ENCODE peak calls at places on chromosomes 4 and X, in seven cellular contexts. One of them, this sample, is unnamed.

GRCh38 chr4:6840062-6840976 is 57.8 kb downstream of the KIAA0232 start:
- DNase-seq in CD4-positive, alpha-beta T cell: no peak
- DNase-seq in fibroblast of lung: peak; percentile 80
- DNase-seq in RWPE2: no peak
- DNase-seq in CD4-positive, CD25-positive, alpha-beta regulatory T cell: no peak
- DNase-seq in GM23338: no peak
- DNase-seq in lung: no peak
- DNase-seq in this sample: peak; percentile 28

GRCh38 chr4:57435300-57435699 is 325.1 kb upstream of the IGFBP7 start:
- DNase-seq in CD4-positive, alpha-beta T cell: no peak
- DNase-seq in fibroblast of lung: no peak
- DNase-seq in RWPE2: no peak
- DNase-seq in CD4-positive, CD25-positive, alpha-beta regulatory T cell: no peak
- DNase-seq in GM23338: no peak
- DNase-seq in lung: no peak
- DNase-seq in this sample: no peak

GRCh38 chr4:39476181-39476873 is 17.5 kb downstream of the LIAS start:
- DNase-seq in CD4-positive, alpha-beta T cell: no peak
- DNase-seq in fibroblast of lung: no peak
- DNase-seq in RWPE2: no peak
- DNase-seq in CD4-positive, CD25-positive, alpha-beta regulatory T cell: no peak
- DNase-seq in GM23338: no peak
- DNase-seq in lung: no peak
- DNase-seq in this sample: no peak

GRCh38 chr4:182449186-182449880 is 206.1 kb downstream of the TENM3 start:
- DNase-seq in CD4-positive, alpha-beta T cell: no peak
- DNase-seq in fibroblast of lung: peak; percentile 48
- DNase-seq in RWPE2: peak; percentile 57
- DNase-seq in CD4-positive, CD25-positive, alpha-beta regulatory T cell: no peak
- DNase-seq in GM23338: peak; percentile 92
- DNase-seq in lung: no peak
- DNase-seq in this sample: no peak

GRCh38 chrX:41781500-41781899 is 57.5 kb downstream of the GPR82 start:
- DNase-seq in CD4-positive, alpha-beta T cell: no peak
- DNase-seq in fibroblast of lung: peak; percentile 56
- DNase-seq in RWPE2: no peak
- DNase-seq in CD4-positive, CD25-positive, alpha-beta regulatory T cell: peak; percentile 74
- DNase-seq in GM23338: peak; percentile 62
- DNase-seq in lung: no peak
- DNase-seq in this sample: no peak

GRCh38 chr4:102439835-102440234 is 61.3 kb upstream of the NFKB1 start:
- DNase-seq in CD4-positive, alpha-beta T cell: no peak
- DNase-seq in fibroblast of lung: peak; percentile 63
- DNase-seq in RWPE2: no peak
- DNase-seq in CD4-positive, CD25-positive, alpha-beta regulatory T cell: no peak
- DNase-seq in GM23338: no peak
- DNase-seq in lung: no peak
- DNase-seq in this sample: no peak

GRCh38 chr4:1055721-1056590 is 44.5 kb downstream of the FGFRL1 start:
- DNase-seq in CD4-positive, alpha-beta T cell: peak; percentile 83
- DNase-seq in fibroblast of lung: peak; percentile 18
- DNase-seq in RWPE2: peak; percentile 42
- DNase-seq in CD4-positive, CD25-positive, alpha-beta regulatory T cell: peak; percentile 93
- DNase-seq in GM23338: peak; percentile 66
- DNase-seq in lung: no peak
- DNase-seq in this sample: no peak

GRCh38 chrX:13955095-13955647 is 74.5 kb downstream of the GEMIN8 start:
- DNase-seq in CD4-positive, alpha-beta T cell: no peak
- DNase-seq in fibroblast of lung: no peak
- DNase-seq in RWPE2: no peak
- DNase-seq in CD4-positive, CD25-positive, alpha-beta regulatory T cell: no peak
- DNase-seq in GM23338: no peak
- DNase-seq in lung: no peak
- DNase-seq in this sample: no peak

GRCh38 chrX:103092942-103093341 is at the start of gene NXF3:
- DNase-seq in CD4-positive, alpha-beta T cell: no peak
- DNase-seq in fibroblast of lung: no peak
- DNase-seq in RWPE2: no peak
- DNase-seq in CD4-positive, CD25-positive, alpha-beta regulatory T cell: no peak
- DNase-seq in GM23338: no peak
- DNase-seq in lung: no peak
- DNase-seq in this sample: no peak

GRCh38 chr4:46586566-46586965 is 196.6 kb upstream of the GABRA2 start:
- DNase-seq in CD4-positive, alpha-beta T cell: no peak
- DNase-seq in fibroblast of lung: no peak
- DNase-seq in RWPE2: no peak
- DNase-seq in CD4-positive, CD25-positive, alpha-beta regulatory T cell: no peak
- DNase-seq in GM23338: peak; percentile 40
- DNase-seq in lung: no peak
- DNase-seq in this sample: no peak

GRCh38 chrX:9961750-9962149 is 5.4 kb upstream of the CLDN34 start:
- DNase-seq in CD4-positive, alpha-beta T cell: no peak
- DNase-seq in fibroblast of lung: no peak
- DNase-seq in RWPE2: no peak
- DNase-seq in CD4-positive, CD25-positive, alpha-beta regulatory T cell: no peak
- DNase-seq in GM23338: no peak
- DNase-seq in lung: no peak
- DNase-seq in this sample: no peak

GRCh38 chrX:9953396-9953795 is 13.8 kb upstream of the CLDN34 start:
- DNase-seq in CD4-positive, alpha-beta T cell: no peak
- DNase-seq in fibroblast of lung: no peak
- DNase-seq in RWPE2: no peak
- DNase-seq in CD4-positive, CD25-positive, alpha-beta regulatory T cell: no peak
- DNase-seq in GM23338: no peak
- DNase-seq in lung: no peak
- DNase-seq in this sample: no peak

GRCh38 chrX:9958183-9958582 is 9.0 kb upstream of the CLDN34 start:
- DNase-seq in CD4-positive, alpha-beta T cell: no peak
- DNase-seq in fibroblast of lung: no peak
- DNase-seq in RWPE2: no peak
- DNase-seq in CD4-positive, CD25-positive, alpha-beta regulatory T cell: no peak
- DNase-seq in GM23338: no peak
- DNase-seq in lung: no peak
- DNase-seq in this sample: no peak

GRCh38 chrX:9955506-9955905 is 11.7 kb upstream of the CLDN34 start:
- DNase-seq in CD4-positive, alpha-beta T cell: no peak
- DNase-seq in fibroblast of lung: peak; percentile 79
- DNase-seq in RWPE2: no peak
- DNase-seq in CD4-positive, CD25-positive, alpha-beta regulatory T cell: no peak
- DNase-seq in GM23338: no peak
- DNase-seq in lung: no peak
- DNase-seq in this sample: no peak

GRCh38 chrX:9957743-9958142 is 9.4 kb upstream of the CLDN34 start:
- DNase-seq in CD4-positive, alpha-beta T cell: no peak
- DNase-seq in fibroblast of lung: no peak
- DNase-seq in RWPE2: no peak
- DNase-seq in CD4-positive, CD25-positive, alpha-beta regulatory T cell: no peak
- DNase-seq in GM23338: no peak
- DNase-seq in lung: no peak
- DNase-seq in this sample: no peak
- H3K27ac ChIP-seq in CD4-positive, alpha-beta T cell: no peak overlapping the region
- H3K27ac ChIP-seq in fibroblast of lung: no peak overlapping the region
- H3K27ac ChIP-seq in RWPE2: no peak overlapping the region
- H3K27ac ChIP-seq in CD4-positive, CD25-positive, alpha-beta regulatory T cell: no peak overlapping the region
- H3K27ac ChIP-seq in GM23338: no peak overlapping the region
- H3K27ac ChIP-seq in lung: no peak overlapping the region
- H3K27ac ChIP-seq in this sample: no peak overlapping the region

DNA sequence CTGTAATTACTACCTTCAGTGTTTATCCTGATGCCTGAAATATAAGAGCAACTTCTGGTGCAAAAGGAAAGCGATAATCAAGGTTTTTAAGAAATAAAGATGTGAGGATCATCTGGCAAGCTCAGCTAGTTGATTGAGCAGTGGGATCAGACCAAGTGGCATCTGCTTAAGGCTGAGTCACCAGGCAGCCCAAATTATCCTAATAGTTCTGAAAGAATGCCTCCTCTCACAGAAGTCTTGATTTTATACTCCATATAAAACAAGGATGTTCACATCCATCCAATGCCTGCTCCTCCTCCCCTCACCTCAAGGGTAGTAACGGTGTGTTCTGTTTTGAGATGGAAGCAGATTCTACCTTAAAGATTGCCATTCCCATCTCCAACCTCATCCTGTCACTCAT is 134.5 kb upstream of the RASGEF1B start:
- DNase-seq in CD4-positive, alpha-beta T cell: no peak
- DNase-seq in fibroblast of lung: no peak
- DNase-seq in RWPE2: no peak
- DNase-seq in CD4-positive, CD25-positive, alpha-beta regulatory T cell: no peak
- DNase-seq in GM23338: no peak
- DNase-seq in lung: no peak
- DNase-seq in this sample: no peak
- H3K27ac ChIP-seq in CD4-positive, alpha-beta T cell: no peak overlapping the region
- H3K27ac ChIP-seq in fibroblast of lung: no peak overlapping the region
- H3K27ac ChIP-seq in RWPE2: no peak overlapping the region
- H3K27ac ChIP-seq in CD4-positive, CD25-positive, alpha-beta regulatory T cell: no peak overlapping the region
- H3K27ac ChIP-seq in GM23338: no peak overlapping the region
- H3K27ac ChIP-seq in lung: no peak overlapping the region
- H3K27ac ChIP-seq in this sample: no peak overlapping the region

DNA sequence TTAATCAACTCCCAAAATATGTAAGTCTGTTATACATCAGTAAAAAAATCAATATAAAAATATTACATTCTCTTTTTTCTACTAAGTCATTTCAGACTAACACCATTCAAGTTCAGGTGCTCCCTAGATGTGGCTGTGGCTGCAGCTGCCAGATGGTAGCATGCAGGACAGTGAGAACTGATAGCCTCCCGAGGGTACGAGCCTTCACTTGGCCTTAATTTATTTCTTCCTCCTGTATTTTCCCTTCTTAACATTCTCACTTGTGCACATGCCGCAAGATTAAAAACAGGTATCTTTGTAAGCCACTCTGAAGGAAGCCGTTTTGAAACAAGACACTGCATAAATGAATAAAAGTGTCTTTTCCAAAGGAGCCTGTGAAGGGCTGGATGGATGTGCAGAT is 97.2 kb downstream of the KLHL8 start:
- DNase-seq in CD4-positive, alpha-beta T cell: no peak
- DNase-seq in fibroblast of lung: no peak
- DNase-seq in RWPE2: no peak
- DNase-seq in CD4-positive, CD25-positive, alpha-beta regulatory T cell: no peak
- DNase-seq in GM23338: no peak
- DNase-seq in lung: no peak
- DNase-seq in this sample: no peak
- H3K27ac ChIP-seq in CD4-positive, alpha-beta T cell: no peak overlapping the region
- H3K27ac ChIP-seq in fibroblast of lung: no peak overlapping the region
- H3K27ac ChIP-seq in RWPE2: no peak overlapping the region
- H3K27ac ChIP-seq in CD4-positive, CD25-positive, alpha-beta regulatory T cell: no peak overlapping the region
- H3K27ac ChIP-seq in GM23338: no peak overlapping the region
- H3K27ac ChIP-seq in lung: no peak overlapping the region
- H3K27ac ChIP-seq in this sample: no peak overlapping the region

DNA sequence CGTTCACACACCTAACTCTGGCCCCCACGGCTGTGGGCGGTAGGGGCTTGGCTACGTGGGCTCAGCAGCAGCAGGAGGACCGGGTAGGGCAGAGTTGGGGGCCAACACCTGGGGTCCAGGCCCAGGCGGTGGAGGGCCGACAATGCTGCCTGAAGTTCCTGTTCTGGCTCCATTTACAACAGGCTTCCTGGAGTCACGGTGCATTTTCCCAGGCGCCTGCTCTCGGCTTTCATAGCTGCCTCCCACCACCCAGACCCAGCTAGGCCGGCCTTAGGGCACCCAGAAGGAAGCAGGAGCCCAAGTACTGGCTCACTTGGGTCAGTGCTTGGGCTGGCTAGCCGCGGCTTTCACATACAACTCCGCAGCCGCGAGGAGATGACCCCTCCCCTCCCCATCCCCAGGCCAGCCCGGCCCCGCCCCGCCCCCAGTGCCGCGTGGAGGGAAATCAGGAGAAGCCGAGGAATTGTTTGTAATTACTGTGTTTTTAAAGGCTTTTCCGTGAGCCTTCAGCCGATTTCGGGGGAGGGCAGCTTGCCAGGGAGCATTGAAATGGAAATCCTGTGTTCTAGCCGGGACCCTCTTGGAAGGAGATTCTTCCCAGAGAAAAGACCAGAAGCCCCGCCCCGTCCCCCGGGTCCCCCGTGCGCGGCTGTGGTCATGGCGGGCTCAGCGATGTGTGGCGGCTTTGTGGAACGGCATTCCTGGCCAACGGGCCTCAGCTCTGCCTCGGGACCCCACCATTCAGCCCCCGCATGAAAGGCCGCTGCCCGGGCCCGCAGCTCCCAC is 28.5 kb downstream of the PJA1 start:
- DNase-seq in CD4-positive, alpha-beta T cell: no peak
- DNase-seq in fibroblast of lung: peak; percentile 32
- DNase-seq in RWPE2: no peak
- DNase-seq in CD4-positive, CD25-positive, alpha-beta regulatory T cell: no peak
- DNase-seq in GM23338: peak; percentile 53
- DNase-seq in lung: no peak
- DNase-seq in this sample: peak; percentile 51
- H3K27ac ChIP-seq in CD4-positive, alpha-beta T cell: no peak overlapping the region
- H3K27ac ChIP-seq in fibroblast of lung: peak overlapping the region; percentile 54
- H3K27ac ChIP-seq in RWPE2: no peak overlapping the region
- H3K27ac ChIP-seq in CD4-positive, CD25-positive, alpha-beta regulatory T cell: no peak overlapping the region
- H3K27ac ChIP-seq in GM23338: peak overlapping the region; percentile 90
- H3K27ac ChIP-seq in lung: peak overlapping the region; percentile 68
- H3K27ac ChIP-seq in this sample: peak overlapping the region; percentile 67

DNA sequence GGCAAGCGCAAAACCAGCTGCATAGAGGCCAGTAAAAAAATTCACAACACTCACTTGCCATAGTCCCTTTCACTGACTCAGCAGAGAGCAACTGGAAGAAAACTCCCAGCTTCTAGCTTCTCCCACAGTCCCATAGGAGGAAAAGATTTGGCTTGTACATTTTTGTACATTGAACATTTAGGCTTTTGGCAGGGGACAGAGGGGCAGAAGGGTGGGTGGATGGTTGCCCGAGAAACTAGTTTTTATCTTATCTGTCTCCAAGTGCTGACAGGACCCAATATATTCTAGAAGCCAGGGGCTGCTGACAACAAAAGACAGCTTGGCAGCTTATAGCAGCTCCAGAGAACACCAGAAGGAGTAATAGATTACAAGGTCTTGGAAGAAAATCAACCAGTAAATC is 124.7 kb downstream of the NDST3 start:
- DNase-seq in CD4-positive, alpha-beta T cell: no peak
- DNase-seq in fibroblast of lung: peak; percentile 13
- DNase-seq in RWPE2: no peak
- DNase-seq in CD4-positive, CD25-positive, alpha-beta regulatory T cell: no peak
- DNase-seq in GM23338: no peak
- DNase-seq in lung: no peak
- DNase-seq in this sample: no peak
- H3K27ac ChIP-seq in CD4-positive, alpha-beta T cell: no peak overlapping the region
- H3K27ac ChIP-seq in fibroblast of lung: no peak overlapping the region
- H3K27ac ChIP-seq in RWPE2: no peak overlapping the region
- H3K27ac ChIP-seq in CD4-positive, CD25-positive, alpha-beta regulatory T cell: no peak overlapping the region
- H3K27ac ChIP-seq in GM23338: no peak overlapping the region
- H3K27ac ChIP-seq in lung: no peak overlapping the region
- H3K27ac ChIP-seq in this sample: no peak overlapping the region

This sample was measured in right cardiac atrium.